ENCODE peak calls at places on chromosomes 1 and 21, in six cellular contexts. U is testis, O is PC-3, R is coronary artery, D is esophagus muscularis mucosa, G is tibial nerve. M is an unnamed sample.

GRCh38 chr1:85148524-85149250 is 52.1 kb downstream of the SYDE2 start:
- DNase-seq in O (no peak), U (no peak), R (no peak), G (no peak), D (no peak), M (no peak)

GRCh38 chr1:14300991-14301703 is 297.3 kb upstream of the KAZN start:
- DNase-seq in D (peak), G (no peak), O (no peak), R (no peak), U (no peak), M (no peak)

GRCh38 chr21:44079446-44079845 is 27.8 kb upstream of the PWP2 start:
- DNase-seq in G (no peak), D (no peak), U (no peak), O (no peak), R (no peak), M (no peak)

GRCh38 chr1:150521196-150521968 is 5.8 kb downstream of the FALEC start:
- DNase-seq in U (no peak), R (no peak), O (no peak), G (no peak), D (no peak), M (no peak)

GRCh38 chr1:155529109-155529508 is 33.5 kb downstream of the ASH1L start:
- DNase-seq in D (no peak), G (no peak), U (no peak), O (no peak), R (no peak), M (no peak)

GRCh38 chr21:38819719-38820147 is 14.0 kb downstream of the ETS2 start:
- DNase-seq in G (no peak), R (peak), U (no peak), O (peak), D (no peak), M (no peak)

GRCh38 chr1:159141584-159142518 is 29.6 kb upstream of the CADM3 start:
- DNase-seq in R (no peak), D (no peak), G (no peak), U (no peak), O (peak), M (no peak)

GRCh38 chr1:35290452-35290851 is 21.9 kb downstream of the ZMYM4 start:
- DNase-seq in G (no peak), U (no peak), R (no peak), O (no peak), D (no peak), M (no peak)

GRCh38 chr1:227905573-227906487 is 41.9 kb downstream of the WNT9A start:
- DNase-seq in U (no peak), D (no peak), R (no peak), G (no peak), O (no peak), M (no peak)

GRCh38 chr1:1929639-1930545 is 10.8 kb upstream of the TMEM52 start:
- DNase-seq in R (peak), O (no peak), D (no peak), U (no peak), G (no peak), M (no peak)

GRCh38 chr1:8384577-8384976 is 66.7 kb downstream of the SLC45A1 start:
- DNase-seq in D (no peak), R (no peak), O (no peak), U (no peak), G (no peak), M (no peak)

GRCh38 chr1:28171246-28171645 is 5.2 kb downstream of the PTAFR start:
- DNase-seq in G (no peak), R (no peak), U (no peak), O (no peak), D (no peak), M (no peak)
- H3K27ac ChIP-seq in G (no peak), R (no peak), U (no peak), O (no peak), D (no peak), M (no peak)

DNA sequence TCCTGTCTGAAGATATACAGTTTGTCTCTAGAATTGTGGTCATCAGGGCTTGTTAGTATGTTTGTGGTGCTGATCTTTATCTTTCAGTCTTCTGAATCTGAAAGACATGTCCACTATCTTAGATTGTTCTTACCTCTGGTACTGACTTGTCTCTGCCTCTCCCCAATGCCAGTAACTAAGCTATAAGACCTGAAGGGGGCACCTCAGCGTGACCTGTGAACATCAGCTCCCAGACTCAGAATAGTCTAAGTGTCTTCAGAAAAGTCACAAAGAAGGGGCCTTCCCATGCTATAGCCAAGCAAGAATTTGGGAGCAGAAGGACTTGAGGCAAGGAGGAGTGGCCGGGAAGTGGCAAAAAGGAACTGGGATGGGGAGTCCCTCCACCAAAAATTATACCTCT is 178.1 kb downstream of the NTNG1 start:
- DNase-seq in U (no peak), R (no peak), G (no peak), O (no peak), D (no peak), M (no peak)
- TF ChIP-seq CTCF in U (no peak), R (no peak), G (no peak), O (no peak), D (no peak), M (no peak)

GRCh38 chr1:66374561-66375111 is 159.3 kb upstream of the SGIP1 start:
- DNase-seq in R (no peak), G (no peak), O (peak), U (no peak), D (no peak), M (no peak)
- H3K27ac ChIP-seq in R (no peak), G (no peak), O (peak), U (no peak), D (peak), M (peak)

GRCh38 chr1:21244986-21245687 is 45.1 kb downstream of the ECE1 start:
- DNase-seq in U (no peak), R (no peak), D (no peak), O (no peak), G (no peak), M (no peak)
- TF ChIP-seq CTCF in U (no peak), R (no peak), D (peak), O (peak), G (no peak), M (peak)

DNA sequence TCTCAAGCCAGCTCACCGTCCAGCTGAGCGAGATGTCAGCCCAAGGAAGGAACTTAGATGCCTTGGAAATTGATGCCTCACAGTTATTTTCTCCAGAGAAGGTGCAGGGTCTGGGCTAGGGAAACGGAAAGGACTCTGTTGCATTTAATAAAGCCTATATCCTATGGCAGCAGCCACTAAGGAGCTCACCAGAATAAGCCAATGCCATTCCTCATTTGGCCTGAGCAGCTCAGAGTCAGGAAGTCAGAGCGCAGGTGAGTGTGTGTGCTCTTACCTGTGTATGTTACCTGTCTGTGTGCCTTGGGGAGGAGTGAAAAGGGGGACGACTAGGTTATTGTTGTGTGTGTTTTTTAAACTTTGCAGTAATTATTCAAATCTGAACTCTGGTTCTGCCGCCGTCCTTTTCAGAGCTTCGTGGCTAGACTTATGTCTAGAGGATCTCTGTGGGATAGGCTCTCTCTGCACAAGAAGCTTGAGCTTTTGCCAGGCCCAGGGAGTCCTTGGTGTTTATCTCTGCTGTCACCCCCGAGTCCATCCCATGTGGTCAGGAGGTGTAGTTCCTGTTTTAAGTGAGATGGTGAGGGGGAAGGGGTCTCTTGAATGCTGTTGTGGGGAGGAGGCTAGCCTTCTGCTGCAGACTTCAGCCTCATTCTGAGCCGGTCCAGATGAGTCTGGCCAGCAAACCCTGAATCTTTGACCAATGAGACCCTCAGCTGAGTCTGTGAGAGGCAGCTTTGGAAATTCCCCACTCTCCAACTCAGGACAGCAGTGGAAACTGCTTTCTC is 2.4 kb downstream of the TMCC2 start:
- DNase-seq in O (no peak), G (no peak), D (no peak), R (no peak), U (no peak), M (no peak)
- H3K27ac ChIP-seq in O (no peak), G (no peak), D (peak), R (no peak), U (no peak), M (no peak)

GRCh38 chr1:27392778-27393635 is 585 bp downstream of the GPR3 start:
- DNase-seq in D (no peak), G (no peak), R (no peak), O (peak), U (no peak), M (no peak)
- TF ChIP-seq CTCF in D (no peak), G (no peak), R (no peak), O (peak), U (no peak), M (no peak)

GRCh38 chr1:26945138-26945537 is 15.1 kb downstream of the KDF1 start:
- DNase-seq in U (no peak), G (no peak), D (no peak), R (no peak), O (no peak), M (no peak)
- H3K27ac ChIP-seq in U (no peak), G (no peak), D (no peak), R (no peak), O (no peak), M (no peak)